ENCODE peak calls at places on chromosomes 4 and X, in nine cellular contexts. O is neural progenitor cell, U is HepG2, Y is AG10803, T is foreskin fibroblast, C is testis, R is psoas muscle, J is heart right ventricle, S is endodermal cell. Q is an unnamed sample.

GRCh38 chr4:107654694-107655093 is 65.3 kb downstream of the PAPSS1 start:
- DNase-seq in C (no peak), T (no peak), Y (no peak), J (no peak), U (peak; percentile 6), O (peak; percentile 47), S (peak; percentile 49), R (no peak), Q (no peak)

GRCh38 chrX:25544641-25545040 is 528.9 kb upstream of the ARX start:
- DNase-seq in U (no peak), T (peak; percentile 5), O (no peak), C (no peak), R (no peak), S (no peak), J (no peak), Y (no peak), Q (peak; percentile 50)

GRCh38 chr4:86686741-86687140 is 92.6 kb downstream of the PTPN13 start:
- DNase-seq in U (no peak), J (no peak), C (no peak), T (no peak), R (no peak), S (no peak), O (no peak), Y (no peak), Q (no peak)

GRCh38 chr4:150867148-150867547 is 147.9 kb downstream of the LRBA start:
- DNase-seq in J (peak; percentile 59), T (peak; percentile 81), R (no peak), C (peak; percentile 43), Y (peak; percentile 79), O (peak; percentile 91), S (no peak), U (peak; percentile 76), Q (peak; percentile 88)

GRCh38 chrX:132046533-132046932 is 23.4 kb downstream of the STK26 start:
- DNase-seq in R (no peak), C (no peak), S (no peak), O (no peak), T (no peak), J (no peak), U (no peak), Y (no peak), Q (no peak)

GRCh38 chr4:89469930-89470375 is 162.4 kb upstream of the GPRIN3 start:
- DNase-seq in R (no peak), Y (peak; percentile 90), U (no peak), C (no peak), O (no peak), J (no peak), S (no peak), T (peak; percentile 95), Q (peak; percentile 89)

GRCh38 chr4:106898621-106899230 is 137.4 kb downstream of the DKK2 start:
- DNase-seq in R (no peak), Y (peak; percentile 75), J (no peak), S (peak; percentile 74), O (peak; percentile 82), C (peak; percentile 81), T (peak; percentile 82), U (peak; percentile 32), Q (peak; percentile 71)

GRCh38 chrX:56978172-56978571 is 17.2 kb downstream of the SPIN3 start:
- DNase-seq in O (peak; percentile 7), S (peak; percentile 78), Y (peak; percentile 31), U (peak; percentile 14), R (no peak), T (peak; percentile 55), J (peak; percentile 5), C (peak; percentile 14), Q (peak; percentile 68)

GRCh38 chrX:42673411-42673810 is 104.6 kb downstream of the PPP1R2C start:
- DNase-seq in R (no peak), O (no peak), Y (no peak), T (peak; percentile 26), S (no peak), C (no peak), U (no peak), J (no peak), Q (peak; percentile 37)

GRCh38 chrX:102712216-102712966 is at the start of gene GPRASP2:
- DNase-seq in U (no peak), Y (peak; percentile 15), T (peak; percentile 70), R (peak; percentile 72), O (peak; percentile 66), C (peak; percentile 52), J (peak; percentile 33), S (peak; percentile 72), Q (peak; percentile 17)

GRCh38 chrX:87265518-87265917 is 252.1 kb upstream of the KLHL4 start:
- DNase-seq in J (no peak), O (no peak), U (no peak), S (no peak), R (no peak), Y (no peak), C (no peak), T (no peak), Q (no peak)

GRCh38 chr4:7398788-7399432 is 35.8 kb downstream of the PSAPL1 start:
- DNase-seq in O (no peak), U (no peak), S (peak; percentile 34), T (no peak), R (no peak), Y (no peak), C (no peak), J (no peak), Q (no peak)

GRCh38 chr4:57139783-57140182 is 29.6 kb upstream of the IGFBP7 start:
- DNase-seq in U (no peak), S (no peak), J (no peak), C (no peak), O (no peak), Y (peak; percentile 61), R (no peak), T (no peak), Q (no peak)

GRCh38 chr4:86557526-86557925 is 36.6 kb upstream of the PTPN13 start:
- DNase-seq in O (no peak), R (no peak), J (no peak), C (no peak), Y (no peak), S (no peak), T (peak; percentile 15), U (no peak), Q (no peak)

GRCh38 chr4:69054578-69055200 is 41.6 kb upstream of the UGT2B7 start:
- DNase-seq in R (no peak), Y (peak; percentile 42), J (no peak), S (no peak), O (no peak), C (no peak), T (peak; percentile 78), U (peak; percentile 66), Q (peak; percentile 88)

GRCh38 chr4:69057620-69058409 is 38.5 kb upstream of the UGT2B7 start:
- DNase-seq in Y (no peak), R (no peak), C (no peak), S (peak; percentile 53), O (peak; percentile 72), U (peak; percentile 93), T (peak; percentile 24), J (no peak), Q (peak; percentile 56)

GRCh38 chr4:69060651-69061308 is 35.5 kb upstream of the UGT2B7 start:
- DNase-seq in Y (no peak), J (no peak), R (no peak), S (no peak), U (no peak), O (peak; percentile 3), C (no peak), T (peak; percentile 39), Q (no peak)

GRCh38 chr4:69056921-69057562 is 39.2 kb upstream of the UGT2B7 start:
- DNase-seq in O (no peak), S (no peak), U (no peak), T (no peak), R (no peak), C (no peak), J (no peak), Y (no peak), Q (no peak)

DNA sequence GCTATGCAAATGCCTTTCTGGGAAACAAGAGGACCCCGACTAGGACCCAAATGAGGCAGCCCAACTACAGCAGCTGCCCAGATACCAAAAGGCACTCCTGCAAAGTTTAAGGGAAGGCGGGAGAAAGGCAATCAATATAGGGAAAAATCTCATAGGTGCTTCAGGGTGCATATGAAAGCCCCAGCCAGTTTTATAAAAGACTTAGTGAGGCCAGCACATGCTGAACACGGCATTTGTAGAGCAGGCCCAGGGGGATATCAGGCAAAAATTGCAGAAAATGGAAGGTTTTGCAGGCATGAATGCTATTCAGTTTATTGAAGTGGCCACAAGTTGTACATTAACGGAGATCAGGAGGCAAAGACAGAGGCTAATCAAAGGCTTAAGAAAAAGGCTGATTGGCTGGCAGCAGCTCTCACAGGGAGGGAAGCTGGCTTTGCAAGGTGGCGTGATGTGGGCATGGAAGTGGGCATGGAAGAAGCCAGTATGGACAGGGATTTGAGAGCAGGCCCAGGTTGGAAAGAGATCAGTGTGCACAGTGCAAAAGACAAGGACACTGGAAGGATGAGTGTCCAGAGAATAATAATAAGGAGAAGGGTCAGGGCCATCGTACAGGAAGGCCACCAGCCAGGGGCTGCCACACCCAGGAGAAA is 37.7 kb upstream of the UGT2B7 start:
- DNase-seq in O (peak; percentile 2), R (no peak), T (no peak), S (no peak), C (no peak), Y (no peak), J (no peak), U (no peak), Q (no peak)
- H3K4me3 ChIP-seq in O (no peak overlapping the region), R (no peak overlapping the region), T (no peak overlapping the region), S (no peak overlapping the region), C (no peak overlapping the region), Y (no peak overlapping the region), J (no peak overlapping the region), U (no peak overlapping the region), Q (no peak overlapping the region)

DNA sequence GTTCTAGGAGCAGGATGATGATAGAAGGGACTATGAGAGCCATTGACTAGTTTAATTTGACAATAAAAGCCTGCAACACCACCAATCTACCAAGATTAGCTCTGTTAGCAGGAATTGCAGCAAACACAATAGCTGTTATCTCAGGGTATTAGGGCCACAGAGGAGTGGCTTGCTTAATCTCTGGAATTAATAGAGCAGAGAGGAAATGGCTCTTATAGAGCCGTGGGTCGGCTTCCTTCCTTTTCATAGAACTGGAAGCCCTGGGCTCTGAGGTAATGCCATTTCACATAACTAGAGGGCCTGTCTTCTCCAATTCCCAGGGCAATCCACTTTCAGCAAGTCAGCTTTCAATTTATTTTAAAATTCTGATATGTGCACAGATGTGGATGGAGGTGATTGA is 83.0 kb downstream of the MAMLD1 start:
- DNase-seq in O (peak; percentile 14), Y (no peak), C (no peak), R (no peak), J (peak; percentile 13), T (no peak), S (no peak), U (no peak), Q (no peak)
- TF ChIP-seq CTCF in O (no peak), Y (no peak), C (no peak), R (no peak), J (no peak), T (no peak), S (no peak), U (no peak), Q (no peak)

GRCh38 chrX:119605739-119606507 is at the start of gene NKRF:
- DNase-seq in T (peak; percentile 94), J (peak; percentile 93), O (peak; percentile 92), U (peak; percentile 82), R (peak; percentile 95), Y (peak; percentile 86), C (peak; percentile 94), S (peak; percentile 94), Q (no peak)
- H3K4me3 ChIP-seq in T (peak within 1 kb of the TSS; percentile 70), J (peak within 1 kb of the TSS; percentile 82), O (peak within 1 kb of the TSS; percentile 65), U (peak within 1 kb of the TSS; percentile 89), R (peak within 1 kb of the TSS; percentile 71), Y (peak within 1 kb of the TSS; percentile 91), C (peak within 1 kb of the TSS; percentile 73), S (peak within 1 kb of the TSS; percentile 85), Q (peak within 1 kb of the TSS; percentile 89)

GRCh38 chrX:99266255-99266654 is 1143.8 kb downstream of the PCDH19 start:
- DNase-seq in C (no peak), U (no peak), R (no peak), O (no peak), Y (no peak), T (no peak), S (peak; percentile 55), J (no peak), Q (no peak)

GRCh38 chrX:99271641-99272040 is 1138.4 kb downstream of the PCDH19 start:
- DNase-seq in C (no peak), U (no peak), J (no peak), S (peak; percentile 75), O (no peak), R (no peak), Y (no peak), T (no peak), Q (no peak)
- TF ChIP-seq CTCF in C (no peak), U (no peak), J (no peak), S (peak; percentile 42), O (no peak), R (no peak), Y (no peak), T (no peak), Q (no peak)

Q was measured in fibroblast of the aortic adventitia.